ENCODE peak calls at places on chromosomes 4 and X, in five cellular contexts. X, O, Q, I and B are unnamed samples.

GRCh38 chrX:107154787-107155620 is 36.4 kb upstream of the RBM41 start:
- DNase-seq in I (no peak), Q (no peak), X (peak; percentile 30), O (no peak), B (no peak)

GRCh38 chrX:20254712-20255299 is 11.9 kb downstream of the RPS6KA3 start:
- DNase-seq in O (no peak), X (no peak), I (no peak), Q (no peak), B (no peak)

GRCh38 chrX:37825225-37825842 is 22.0 kb downstream of the DYNLT3 start:
- DNase-seq in X (no peak), I (no peak), O (peak; percentile 44), Q (peak; percentile 59), B (peak; percentile 8)

GRCh38 chr4:142850478-142850877 is 4.4 kb upstream of the INPP4B start:
- DNase-seq in I (no peak), X (no peak), Q (peak; percentile 63), O (no peak), B (peak; percentile 18)

GRCh38 chr4:171846232-171846631 is 33.0 kb downstream of the GALNTL6 start:
- DNase-seq in O (no peak), I (no peak), X (peak; percentile 53), Q (peak; percentile 87), B (peak; percentile 42)

GRCh38 chr4:6582889-6583504 is 8.0 kb downstream of the MAN2B2 start:
- DNase-seq in Q (peak; percentile 48), O (no peak), I (no peak), X (no peak), B (peak; percentile 40)

GRCh38 chrX:11188664-11189063 is 77.5 kb downstream of the HCCS start:
- DNase-seq in I (peak; percentile 26), O (no peak), Q (no peak), X (no peak), B (no peak)

GRCh38 chr4:32148120-32148666 is 1428.0 kb downstream of the PCDH7 start:
- DNase-seq in Q (no peak), O (no peak), X (no peak), I (no peak), B (no peak)

GRCh38 chr4:122928930-122929329 is 6.5 kb upstream of the NUDT6 start:
- DNase-seq in I (no peak), O (no peak), Q (no peak), X (no peak), B (no peak)

GRCh38 chr4:6232836-6233785 is 32.8 kb upstream of the JAKMIP1 start:
- DNase-seq in O (no peak), I (no peak), X (no peak), Q (peak; percentile 29), B (no peak)

GRCh38 chr4:183758006-183758734 is 99.1 kb downstream of the TRAPPC11 start:
- DNase-seq in Q (peak; percentile 73), O (no peak), I (no peak), X (no peak), B (no peak)

GRCh38 chr4:89661490-89661889 is 175.5 kb downstream of the SNCA start:
- DNase-seq in Q (peak; percentile 71), X (no peak), I (no peak), O (no peak), B (no peak)

GRCh38 chrX:100695991-100696390 is 35.9 kb downstream of the SYTL4 start:
- DNase-seq in O (no peak), X (no peak), Q (no peak), I (no peak), B (no peak)

GRCh38 chr4:153143527-153144348 is 60.5 kb upstream of the TRIM2 start:
- DNase-seq in O (no peak), X (no peak), I (no peak), Q (peak; percentile 48), B (peak; percentile 51)

GRCh38 chr4:2797188-2797544 is 4.3 kb downstream of the SH3BP2 start:
- DNase-seq in O (no peak), Q (no peak), I (no peak), X (no peak), B (no peak)

GRCh38 chrX:3295731-3296130 is 50.7 kb downstream of the MXRA5 start:
- DNase-seq in O (no peak), I (no peak), X (no peak), Q (peak; percentile 70), B (peak; percentile 54)

GRCh38 chrX:42530027-42530426 is 247.9 kb downstream of the PPP1R2C start:
- DNase-seq in O (no peak), X (no peak), Q (peak; percentile 32), I (peak; percentile 27), B (no peak)

GRCh38 chrX:134600714-134601113 is 57.6 kb downstream of the PLAC1 start:
- DNase-seq in Q (no peak), I (no peak), O (no peak), X (peak; percentile 46), B (peak; percentile 46)

GRCh38 chr4:38723726-38724506 is 58.9 kb downstream of the TLR10 start:
- DNase-seq in I (no peak), O (no peak), X (no peak), Q (no peak), B (no peak)

GRCh38 chr4:83757121-83757621 is 221.3 kb downstream of the GPAT3 start:
- DNase-seq in Q (no peak), I (no peak), O (no peak), X (no peak), B (no peak)

GRCh38 chrX:153927686-153927935 is 1.5 kb upstream of the ARHGAP4 start:
- DNase-seq in X (no peak), Q (no peak), I (no peak), O (no peak), B (no peak)

GRCh38 chrX:17613979-17614572 is 123.2 kb upstream of the SCML1 start:
- DNase-seq in X (no peak), O (no peak), Q (no peak), I (no peak), B (no peak)

GRCh38 chr4:25402521-25402920 is 25.5 kb downstream of the ANAPC4 start:
- DNase-seq in Q (no peak), I (no peak), O (no peak), X (no peak), B (no peak)

GRCh38 chrX:13188731-13189309 is 131.0 kb downstream of the ATXN3L start:
- DNase-seq in X (no peak), Q (no peak), I (no peak), O (no peak), B (no peak)

GRCh38 chr4:141971854-141972253 is 335.5 kb downstream of the IL15 start:
- DNase-seq in Q (no peak), O (no peak), X (no peak), I (no peak), B (no peak)

GRCh38 chr4:71583971-71584370 is 199.9 kb downstream of the GC start:
- DNase-seq in X (no peak), I (no peak), Q (no peak), O (no peak), B (no peak)

GRCh38 chrX:46796574-46797191 is 37.8 kb upstream of the SLC9A7 start:
- DNase-seq in O (peak; percentile 39), Q (peak; percentile 69), I (no peak), X (peak; percentile 62), B (peak; percentile 36)

GRCh38 chr4:86223472-86223871 is 136.4 kb downstream of the MAPK10 start:
- DNase-seq in O (no peak), X (no peak), Q (peak; percentile 91), I (no peak), B (peak; percentile 66)

GRCh38 chrX:65610040-65610439 is 57.4 kb upstream of the MSN start:
- DNase-seq in O (no peak), Q (no peak), I (no peak), X (no peak), B (no peak)

GRCh38 chr4:123785515-123785914 is 388.9 kb downstream of the SPRY1 start:
- DNase-seq in I (peak; percentile 86), X (no peak), O (no peak), Q (peak; percentile 32), B (no peak)

GRCh38 chr4:83831588-83831987 is 295.7 kb downstream of the GPAT3 start:
- DNase-seq in O (no peak), Q (no peak), I (no peak), X (no peak), B (no peak)

GRCh38 chr4:69056921-69057562 is 39.2 kb upstream of the UGT2B7 start:
- DNase-seq in I (no peak), Q (no peak), O (no peak), X (no peak), B (no peak)

GRCh38 chr4:1403177-1403583 is 3.1 kb downstream of the NKX1-1 start:
- DNase-seq in O (no peak), Q (peak; percentile 67), X (peak; percentile 22), I (no peak), B (no peak)
- H3K27me3 ChIP-seq in O (peaks cover 10% of the 10 kb centered on the region), Q (peaks cover 78% of the 10 kb centered on the region), X (peaks cover 33% of the 10 kb centered on the region), I (peaks cover 38% of the 10 kb centered on the region), B (no peaks in the 10 kb centered on the region)

DNA sequence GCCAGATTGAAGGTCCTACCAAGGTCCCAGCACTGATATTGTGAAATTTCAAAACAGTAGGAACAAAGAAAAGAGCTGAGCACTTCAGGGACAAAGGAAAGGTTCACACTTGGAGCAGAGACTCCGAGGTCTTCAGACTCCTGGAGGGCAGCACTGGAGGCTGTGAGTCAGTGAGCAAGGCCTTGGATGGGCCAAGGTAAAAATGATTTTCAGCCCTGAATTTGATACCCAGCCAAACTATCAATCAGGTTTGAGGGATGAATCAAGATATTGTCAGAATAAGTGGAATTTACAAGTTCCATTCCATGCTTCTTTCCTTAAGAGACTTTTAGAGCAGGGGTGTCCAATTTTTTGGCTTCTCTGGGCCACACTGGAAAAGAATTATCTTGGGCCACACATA is 111.7 kb downstream of the ADRA2C start:
- DNase-seq in X (no peak), O (no peak), Q (no peak), I (no peak), B (no peak)
- H3K27me3 ChIP-seq in X (peaks cover 41% of the 10 kb centered on the region), O (peaks cover 2% of the 10 kb centered on the region), Q (peaks cover 39% of the 10 kb centered on the region), I (peaks cover 33% of the 10 kb centered on the region), B (peaks cover 6% of the 10 kb centered on the region)

GRCh38 chr4:185016946-185017797 is 1.1 kb upstream of the HELT start:
- DNase-seq in I (no peak), X (no peak), Q (peak; percentile 69), O (no peak), B (no peak)

GRCh38 chr4:185020293-185020808 is 2.1 kb downstream of the HELT start:
- DNase-seq in I (no peak), O (no peak), X (no peak), Q (peak; percentile 81), B (no peak)

GRCh38 chr4:185019451-185020292 is 1.4 kb downstream of the HELT start:
- DNase-seq in X (no peak), Q (peak; percentile 75), O (no peak), I (no peak), B (no peak)

GRCh38 chr4:185017964-185018772 is at the start of gene HELT:
- DNase-seq in I (no peak), O (no peak), X (no peak), Q (peak; percentile 78), B (no peak)

GRCh38 chr4:185018834-185019450 is 652 bp downstream of the HELT start:
- DNase-seq in X (no peak), Q (peak; percentile 66), O (no peak), I (no peak), B (no peak)
- H3K27me3 ChIP-seq in X (peaks cover 84% of the 10 kb centered on the region), Q (peaks cover 100% of the 10 kb centered on the region), O (peaks cover 10% of the 10 kb centered on the region), I (peaks cover 52% of the 10 kb centered on the region), B (no peaks in the 10 kb centered on the region)

GRCh38 chrX:125782184-125782583 is 383.9 kb downstream of the DCAF12L2 start:
- DNase-seq in O (no peak), I (no peak), Q (peak; percentile 5), X (no peak), B (no peak)

DNA sequence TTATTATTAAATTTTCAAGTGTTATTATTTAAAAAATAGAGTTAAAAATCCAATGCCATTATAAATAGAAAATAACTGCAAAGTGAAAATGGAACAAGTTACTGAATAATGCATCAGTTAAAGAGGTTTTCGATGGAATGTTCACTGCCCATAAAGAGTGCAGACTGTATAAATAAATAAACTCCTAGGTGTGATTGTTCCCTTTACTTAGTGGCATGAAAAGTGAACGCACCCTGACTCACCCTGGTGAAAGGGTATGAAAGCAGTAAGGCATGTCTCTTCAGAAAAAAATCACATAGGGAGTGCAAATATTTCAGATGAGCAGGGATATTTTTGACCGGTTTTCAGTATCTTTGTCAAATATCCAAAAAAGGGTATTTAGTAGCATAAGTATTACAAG is 387.8 kb downstream of the DCAF12L2 start:
- DNase-seq in Q (no peak), I (no peak), O (no peak), X (no peak), B (no peak)
- H3K27me3 ChIP-seq in Q (no peaks in the 10 kb centered on the region), I (no peaks in the 10 kb centered on the region), O (no peaks in the 10 kb centered on the region), X (no peaks in the 10 kb centered on the region), B (no peaks in the 10 kb centered on the region)